ENCODE peak calls at places on chromosomes 13 and 19, in ten cellular contexts. One of them, this sample, is unnamed.

GRCh38 chr19:56727731-56728130 is 56.2 kb upstream of the ZNF835 start:
- DNase-seq in endothelial cell of umbilical vein: no peak
- DNase-seq in fibroblast of lung: no peak
- DNase-seq in GM23338: no peak
- DNase-seq in H9: no peak
- DNase-seq in SK-N-SH: no peak
- DNase-seq in astrocyte: no peak
- DNase-seq in IMR-90: no peak
- DNase-seq in PC-3: no peak
- DNase-seq in Karpas-422: no peak
- DNase-seq in this sample: no peak

GRCh38 chr19:30325657-30326056 is 46.5 kb upstream of the ZNF536 start:
- DNase-seq in IMR-90: no peak
- DNase-seq in fibroblast of lung: no peak
- DNase-seq in GM23338: no peak
- DNase-seq in SK-N-SH: no peak
- DNase-seq in PC-3: no peak
- DNase-seq in endothelial cell of umbilical vein: no peak
- DNase-seq in Karpas-422: no peak
- DNase-seq in astrocyte: no peak
- DNase-seq in H9: peak; percentile 12
- DNase-seq in this sample: no peak

GRCh38 chr13:76798037-76798436 is 88.2 kb downstream of the KCTD12 start:
- DNase-seq in endothelial cell of umbilical vein: no peak
- DNase-seq in fibroblast of lung: no peak
- DNase-seq in H9: no peak
- DNase-seq in IMR-90: no peak
- DNase-seq in SK-N-SH: no peak
- DNase-seq in astrocyte: no peak
- DNase-seq in Karpas-422: peak; percentile 41
- DNase-seq in PC-3: no peak
- DNase-seq in GM23338: no peak
- DNase-seq in this sample: no peak

GRCh38 chr13:113119166-113119821 is 3.3 kb upstream of the F10 start:
- DNase-seq in H9: no peak
- DNase-seq in fibroblast of lung: no peak
- DNase-seq in astrocyte: no peak
- DNase-seq in IMR-90: no peak
- DNase-seq in GM23338: no peak
- DNase-seq in Karpas-422: no peak
- DNase-seq in SK-N-SH: no peak
- DNase-seq in endothelial cell of umbilical vein: no peak
- DNase-seq in PC-3: no peak
- DNase-seq in this sample: no peak

GRCh38 chr19:54430306-54431254 is 15.3 kb downstream of the TTYH1 start:
- DNase-seq in endothelial cell of umbilical vein: peak; percentile 49
- DNase-seq in PC-3: peak; percentile 74
- DNase-seq in Karpas-422: peak; percentile 64
- DNase-seq in GM23338: peak; percentile 83
- DNase-seq in H9: peak; percentile 85
- DNase-seq in fibroblast of lung: no peak
- DNase-seq in astrocyte: no peak
- DNase-seq in IMR-90: no peak
- DNase-seq in SK-N-SH: peak; percentile 86
- DNase-seq in this sample: peak; percentile 21

GRCh38 chr13:67857581-67858310 is 627.6 kb upstream of the PCDH9 start:
- DNase-seq in IMR-90: no peak
- DNase-seq in endothelial cell of umbilical vein: no peak
- DNase-seq in Karpas-422: no peak
- DNase-seq in H9: no peak
- DNase-seq in PC-3: no peak
- DNase-seq in GM23338: no peak
- DNase-seq in fibroblast of lung: no peak
- DNase-seq in SK-N-SH: no peak
- DNase-seq in astrocyte: no peak
- DNase-seq in this sample: no peak

GRCh38 chr13:53788286-53788685 is 759.7 kb downstream of the OLFM4 start:
- DNase-seq in SK-N-SH: no peak
- DNase-seq in H9: no peak
- DNase-seq in fibroblast of lung: no peak
- DNase-seq in GM23338: no peak
- DNase-seq in PC-3: no peak
- DNase-seq in IMR-90: no peak
- DNase-seq in astrocyte: no peak
- DNase-seq in endothelial cell of umbilical vein: no peak
- DNase-seq in Karpas-422: no peak
- DNase-seq in this sample: no peak

GRCh38 chr19:48405850-48406249 is 12.4 kb downstream of the GRIN2D start:
- DNase-seq in H9: no peak
- DNase-seq in IMR-90: peak; percentile 18
- DNase-seq in astrocyte: no peak
- DNase-seq in PC-3: peak; percentile 36
- DNase-seq in GM23338: no peak
- DNase-seq in SK-N-SH: no peak
- DNase-seq in endothelial cell of umbilical vein: no peak
- DNase-seq in fibroblast of lung: peak; percentile 29
- DNase-seq in Karpas-422: no peak
- DNase-seq in this sample: no peak

GRCh38 chr13:37501187-37501586 is 97.4 kb downstream of the POSTN start:
- DNase-seq in IMR-90: peak; percentile 15
- DNase-seq in endothelial cell of umbilical vein: no peak
- DNase-seq in H9: no peak
- DNase-seq in astrocyte: no peak
- DNase-seq in GM23338: no peak
- DNase-seq in fibroblast of lung: peak; percentile 30
- DNase-seq in SK-N-SH: no peak
- DNase-seq in PC-3: no peak
- DNase-seq in Karpas-422: no peak
- DNase-seq in this sample: no peak

GRCh38 chr19:1474765-1475351 is 4.2 kb downstream of the C19orf25 start:
- DNase-seq in SK-N-SH: peak; percentile 25
- DNase-seq in H9: no peak
- DNase-seq in GM23338: no peak
- DNase-seq in PC-3: no peak
- DNase-seq in endothelial cell of umbilical vein: no peak
- DNase-seq in fibroblast of lung: no peak
- DNase-seq in IMR-90: no peak
- DNase-seq in Karpas-422: peak; percentile 36
- DNase-seq in astrocyte: no peak
- DNase-seq in this sample: no peak

GRCh38 chr19:35060160-35060855 is 18.8 kb downstream of the HPN start:
- DNase-seq in IMR-90: no peak
- DNase-seq in SK-N-SH: no peak
- DNase-seq in Karpas-422: no peak
- DNase-seq in astrocyte: no peak
- DNase-seq in H9: peak; percentile 25
- DNase-seq in endothelial cell of umbilical vein: no peak
- DNase-seq in GM23338: no peak
- DNase-seq in fibroblast of lung: no peak
- DNase-seq in PC-3: no peak
- DNase-seq in this sample: no peak
- H4K20me1 ChIP-seq in IMR-90: no peaks in the 10 kb centered on the region
- H4K20me1 ChIP-seq in SK-N-SH: no peaks in the 10 kb centered on the region
- H4K20me1 ChIP-seq in Karpas-422: no peaks in the 10 kb centered on the region
- H4K20me1 ChIP-seq in astrocyte: no peaks in the 10 kb centered on the region
- H4K20me1 ChIP-seq in H9: no peaks in the 10 kb centered on the region
- H4K20me1 ChIP-seq in endothelial cell of umbilical vein: no peaks in the 10 kb centered on the region
- H4K20me1 ChIP-seq in GM23338: no peaks in the 10 kb centered on the region
- H4K20me1 ChIP-seq in fibroblast of lung: no peaks in the 10 kb centered on the region
- H4K20me1 ChIP-seq in PC-3: no peaks in the 10 kb centered on the region
- H4K20me1 ChIP-seq in this sample: no peaks in the 10 kb centered on the region

GRCh38 chr19:15269806-15270205 is 37.6 kb upstream of the EPHX3 start:
- DNase-seq in astrocyte: no peak
- DNase-seq in IMR-90: no peak
- DNase-seq in endothelial cell of umbilical vein: no peak
- DNase-seq in H9: no peak
- DNase-seq in fibroblast of lung: no peak
- DNase-seq in GM23338: no peak
- DNase-seq in PC-3: no peak
- DNase-seq in SK-N-SH: no peak
- DNase-seq in Karpas-422: no peak
- DNase-seq in this sample: no peak

GRCh38 chr19:15276620-15277019 is 44.4 kb upstream of the EPHX3 start:
- DNase-seq in fibroblast of lung: no peak
- DNase-seq in H9: no peak
- DNase-seq in PC-3: no peak
- DNase-seq in Karpas-422: no peak
- DNase-seq in astrocyte: no peak
- DNase-seq in endothelial cell of umbilical vein: no peak
- DNase-seq in IMR-90: no peak
- DNase-seq in SK-N-SH: no peak
- DNase-seq in GM23338: no peak
- DNase-seq in this sample: no peak

GRCh38 chr19:15279326-15279904 is 47.2 kb upstream of the EPHX3 start:
- DNase-seq in IMR-90: no peak
- DNase-seq in Karpas-422: no peak
- DNase-seq in endothelial cell of umbilical vein: no peak
- DNase-seq in GM23338: no peak
- DNase-seq in SK-N-SH: no peak
- DNase-seq in fibroblast of lung: no peak
- DNase-seq in H9: no peak
- DNase-seq in PC-3: no peak
- DNase-seq in astrocyte: no peak
- DNase-seq in this sample: no peak

GRCh38 chr19:15268928-15269253 is 36.6 kb upstream of the EPHX3 start:
- DNase-seq in H9: no peak
- DNase-seq in IMR-90: no peak
- DNase-seq in Karpas-422: no peak
- DNase-seq in GM23338: no peak
- DNase-seq in fibroblast of lung: no peak
- DNase-seq in SK-N-SH: no peak
- DNase-seq in PC-3: no peak
- DNase-seq in endothelial cell of umbilical vein: no peak
- DNase-seq in astrocyte: no peak
- DNase-seq in this sample: no peak

DNA sequence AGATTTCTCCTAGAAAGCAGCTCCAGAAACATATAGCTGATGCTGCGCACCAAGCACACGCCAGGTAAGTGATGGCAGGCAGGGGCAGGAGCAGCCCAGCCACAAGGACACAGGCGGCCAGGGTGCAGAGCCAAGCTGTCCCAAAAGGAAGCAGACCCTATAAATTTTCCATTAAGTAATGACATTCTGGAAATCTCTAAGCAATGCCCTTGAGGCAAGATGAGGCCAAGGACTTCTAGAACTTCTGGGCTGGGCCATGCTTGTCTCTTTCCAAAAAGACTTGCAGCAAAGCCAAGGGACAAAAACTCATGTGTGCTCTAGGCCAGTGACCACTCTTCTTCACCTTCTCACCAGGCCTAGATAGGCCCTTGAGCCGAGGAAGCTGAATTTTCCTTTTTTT is 42.2 kb upstream of the EPHX3 start:
- DNase-seq in astrocyte: no peak
- DNase-seq in GM23338: no peak
- DNase-seq in Karpas-422: no peak
- DNase-seq in SK-N-SH: no peak
- DNase-seq in PC-3: no peak
- DNase-seq in endothelial cell of umbilical vein: no peak
- DNase-seq in fibroblast of lung: no peak
- DNase-seq in IMR-90: no peak
- DNase-seq in H9: no peak
- DNase-seq in this sample: no peak
- H4K20me1 ChIP-seq in astrocyte: peaks cover 98% of the 10 kb centered on the region
- H4K20me1 ChIP-seq in GM23338: peaks cover 96% of the 10 kb centered on the region
- H4K20me1 ChIP-seq in Karpas-422: peaks cover 78% of the 10 kb centered on the region
- H4K20me1 ChIP-seq in SK-N-SH: peaks cover 100% of the 10 kb centered on the region
- H4K20me1 ChIP-seq in PC-3: peaks cover 83% of the 10 kb centered on the region
- H4K20me1 ChIP-seq in endothelial cell of umbilical vein: peaks cover 16% of the 10 kb centered on the region
- H4K20me1 ChIP-seq in fibroblast of lung: peaks cover 2% of the 10 kb centered on the region
- H4K20me1 ChIP-seq in IMR-90: peaks cover 100% of the 10 kb centered on the region
- H4K20me1 ChIP-seq in H9: no peaks in the 10 kb centered on the region
- H4K20me1 ChIP-seq in this sample: peaks cover 5% of the 10 kb centered on the region

GRCh38 chr13:49779721-49780120 is 12.8 kb downstream of the KPNA3 start:
- DNase-seq in astrocyte: no peak
- DNase-seq in H9: no peak
- DNase-seq in Karpas-422: no peak
- DNase-seq in PC-3: no peak
- DNase-seq in fibroblast of lung: no peak
- DNase-seq in SK-N-SH: no peak
- DNase-seq in endothelial cell of umbilical vein: no peak
- DNase-seq in GM23338: no peak
- DNase-seq in IMR-90: no peak
- DNase-seq in this sample: no peak
- H4K20me1 ChIP-seq in astrocyte: peaks cover 94% of the 10 kb centered on the region
- H4K20me1 ChIP-seq in H9: peaks cover 2% of the 10 kb centered on the region
- H4K20me1 ChIP-seq in Karpas-422: peaks cover 20% of the 10 kb centered on the region
- H4K20me1 ChIP-seq in PC-3: no peaks in the 10 kb centered on the region
- H4K20me1 ChIP-seq in fibroblast of lung: no peaks in the 10 kb centered on the region
- H4K20me1 ChIP-seq in SK-N-SH: peaks cover 90% of the 10 kb centered on the region
- H4K20me1 ChIP-seq in endothelial cell of umbilical vein: peaks cover 31% of the 10 kb centered on the region
- H4K20me1 ChIP-seq in GM23338: peaks cover 28% of the 10 kb centered on the region
- H4K20me1 ChIP-seq in IMR-90: peaks cover 84% of the 10 kb centered on the region
- H4K20me1 ChIP-seq in this sample: peaks cover 25% of the 10 kb centered on the region

GRCh38 chr19:49913720-49914119 is 15.3 kb upstream of the ATF5 start:
- DNase-seq in SK-N-SH: no peak
- DNase-seq in astrocyte: no peak
- DNase-seq in H9: no peak
- DNase-seq in IMR-90: no peak
- DNase-seq in PC-3: no peak
- DNase-seq in fibroblast of lung: no peak
- DNase-seq in Karpas-422: no peak
- DNase-seq in GM23338: no peak
- DNase-seq in endothelial cell of umbilical vein: no peak
- DNase-seq in this sample: no peak

GRCh38 chr19:49911381-49912145 is 14.9 kb upstream of the IL4I1 start:
- DNase-seq in fibroblast of lung: no peak
- DNase-seq in endothelial cell of umbilical vein: peak; percentile 41
- DNase-seq in GM23338: no peak
- DNase-seq in SK-N-SH: no peak
- DNase-seq in PC-3: no peak
- DNase-seq in astrocyte: no peak
- DNase-seq in IMR-90: peak; percentile 52
- DNase-seq in H9: no peak
- DNase-seq in Karpas-422: no peak
- DNase-seq in this sample: no peak

GRCh38 chr19:49910179-49910578 is 13.5 kb upstream of the IL4I1 start:
- DNase-seq in GM23338: no peak
- DNase-seq in astrocyte: no peak
- DNase-seq in H9: no peak
- DNase-seq in PC-3: no peak
- DNase-seq in Karpas-422: no peak
- DNase-seq in fibroblast of lung: no peak
- DNase-seq in SK-N-SH: no peak
- DNase-seq in IMR-90: no peak
- DNase-seq in endothelial cell of umbilical vein: no peak
- DNase-seq in this sample: no peak

GRCh38 chr19:49915271-49915670 is 13.7 kb upstream of the ATF5 start:
- DNase-seq in H9: no peak
- DNase-seq in fibroblast of lung: no peak
- DNase-seq in IMR-90: no peak
- DNase-seq in astrocyte: no peak
- DNase-seq in PC-3: no peak
- DNase-seq in GM23338: no peak
- DNase-seq in SK-N-SH: no peak
- DNase-seq in Karpas-422: no peak
- DNase-seq in endothelial cell of umbilical vein: no peak
- DNase-seq in this sample: no peak

GRCh38 chr19:49912965-49913685 is 15.9 kb upstream of the ATF5 start:
- DNase-seq in SK-N-SH: no peak
- DNase-seq in astrocyte: no peak
- DNase-seq in PC-3: no peak
- DNase-seq in endothelial cell of umbilical vein: no peak
- DNase-seq in Karpas-422: no peak
- DNase-seq in fibroblast of lung: no peak
- DNase-seq in GM23338: peak; percentile 77
- DNase-seq in IMR-90: peak; percentile 44
- DNase-seq in H9: peak; percentile 74
- DNase-seq in this sample: no peak
- H4K20me1 ChIP-seq in SK-N-SH: peaks cover 10% of the 10 kb centered on the region
- H4K20me1 ChIP-seq in astrocyte: peaks cover 74% of the 10 kb centered on the region
- H4K20me1 ChIP-seq in PC-3: peaks cover 21% of the 10 kb centered on the region
- H4K20me1 ChIP-seq in endothelial cell of umbilical vein: no peaks in the 10 kb centered on the region
- H4K20me1 ChIP-seq in Karpas-422: peaks cover 63% of the 10 kb centered on the region
- H4K20me1 ChIP-seq in fibroblast of lung: no peaks in the 10 kb centered on the region
- H4K20me1 ChIP-seq in GM23338: peaks cover 58% of the 10 kb centered on the region
- H4K20me1 ChIP-seq in IMR-90: peaks cover 28% of the 10 kb centered on the region
- H4K20me1 ChIP-seq in H9: no peaks in the 10 kb centered on the region
- H4K20me1 ChIP-seq in this sample: no peaks in the 10 kb centered on the region